ENCODE peak calls at places on chromosomes 6 and 20, in ten cellular contexts. Q, W, P, J, Y, G, M, H, R and D are unnamed samples.
A peak's percentile ranks its signal among the peaks of the same experiment; 100 is the strongest.

GRCh38 chr6:111804627-111805235 is 68.5 kb downstream of the FYN start:
- DNase-seq in R (no peak), J (no peak), Y (no peak), Q (no peak), M (peak; percentile 70), W (no peak), G (peak; percentile 64), P (peak; percentile 43), H (no peak), D (no peak)

GRCh38 chr20:38426498-38426897 is 8.6 kb downstream of the SNHG17 start:
- DNase-seq in G (no peak), H (no peak), Q (no peak), R (no peak), J (no peak), Y (no peak), W (no peak), P (no peak), M (no peak), D (no peak)

GRCh38 chr6:83071023-83071422 is 3.6 kb downstream of the DOP1A start:
- DNase-seq in P (peak; percentile 41), Y (peak; percentile 24), W (no peak), R (no peak), M (no peak), G (no peak), J (no peak), Q (no peak), H (no peak), D (no peak)

GRCh38 chr6:71197770-71198169 is 90.8 kb upstream of the OGFRL1 start:
- DNase-seq in W (peak; percentile 84), G (no peak), M (no peak), J (no peak), R (no peak), Q (no peak), H (no peak), Y (no peak), P (no peak), D (no peak)

GRCh38 chr6:36323062-36323461 is 13.6 kb downstream of the BNIP5 start:
- DNase-seq in G (no peak), M (no peak), P (no peak), J (peak; percentile 43), W (peak; percentile 72), Q (no peak), H (peak; percentile 30), R (no peak), Y (no peak), D (no peak)

GRCh38 chr20:25372584-25373336 is 17.9 kb downstream of the ABHD12 start:
- DNase-seq in G (no peak), W (no peak), M (no peak), J (no peak), H (no peak), P (no peak), R (peak; percentile 92), Q (no peak), Y (no peak), D (no peak)

GRCh38 chr20:16806886-16807285 is 58.7 kb downstream of the OTOR start:
- DNase-seq in Q (no peak), H (no peak), R (no peak), Y (no peak), J (no peak), P (no peak), M (no peak), G (no peak), W (no peak), D (no peak)

GRCh38 chr6:143673638-143674037 is 4.1 kb upstream of the PHACTR2 start:
- DNase-seq in P (no peak), W (peak; percentile 71), R (peak; percentile 68), H (no peak), J (peak; percentile 7), Y (no peak), G (no peak), Q (no peak), M (no peak), D (no peak)

GRCh38 chr6:22332726-22333125 is 35.9 kb upstream of the PRL start:
- DNase-seq in R (no peak), Y (no peak), G (no peak), P (no peak), M (no peak), H (no peak), Q (no peak), W (no peak), J (no peak), D (no peak)

GRCh38 chr6:41878246-41878645 is 16.9 kb downstream of the USP49 start:
- DNase-seq in W (peak; percentile 4), J (no peak), Y (no peak), M (no peak), H (no peak), R (peak; percentile 53), P (no peak), G (no peak), Q (no peak), D (no peak)

GRCh38 chr6:163994566-163994965 is 580.0 kb downstream of the QKI start:
- DNase-seq in J (no peak), H (no peak), Q (no peak), P (no peak), Y (no peak), W (no peak), R (no peak), G (no peak), M (no peak), D (no peak)

GRCh38 chr20:42338274-42339172 is 720.3 kb upstream of the CHD6 start:
- DNase-seq in H (no peak), Y (no peak), P (no peak), Q (peak; percentile 33), M (no peak), R (no peak), G (no peak), J (no peak), W (no peak), D (no peak)

GRCh38 chr6:1296542-1296941 is 15.4 kb upstream of the FOXQ1 start:
- DNase-seq in P (no peak), Y (no peak), Q (no peak), H (no peak), M (no peak), W (no peak), G (no peak), J (no peak), R (no peak), D (no peak)

GRCh38 chr20:5539656-5540055 is 210.5 kb upstream of the SHLD1 start:
- DNase-seq in Q (no peak), H (no peak), P (no peak), W (no peak), G (no peak), Y (no peak), R (no peak), J (no peak), M (no peak), D (no peak)

GRCh38 chr6:120869397-120869796 is 464.9 kb downstream of the TBC1D32 start:
- DNase-seq in J (peak; percentile 52), Q (no peak), H (no peak), R (no peak), M (no peak), Y (no peak), W (peak; percentile 72), P (no peak), G (no peak), D (no peak)

GRCh38 chr6:10800810-10801209 is 37.5 kb downstream of the MAK start:
- DNase-seq in R (peak; percentile 13), P (no peak), Y (no peak), H (no peak), W (no peak), J (no peak), G (no peak), Q (no peak), M (no peak), D (no peak)

GRCh38 chr20:1334761-1335160 is 5.8 kb upstream of the SDCBP2 start:
- DNase-seq in G (no peak), J (no peak), M (no peak), P (no peak), Q (no peak), R (no peak), Y (no peak), H (no peak), W (no peak), D (no peak)

GRCh38 chr20:53547664-53548239 is 45.9 kb downstream of the ZNF217 start:
- DNase-seq in J (peak; percentile 37), W (peak; percentile 91), P (peak; percentile 65), Y (no peak), M (no peak), Q (peak; percentile 26), R (peak; percentile 98), H (peak; percentile 1), G (no peak), D (no peak)

GRCh38 chr20:14234666-14235295 is 102.6 kb downstream of the FLRT3 start:
- DNase-seq in P (no peak), Q (no peak), W (no peak), G (no peak), J (no peak), Y (no peak), H (no peak), M (no peak), R (peak; percentile 42), D (no peak)

GRCh38 chr6:14621518-14621917 is 503.9 kb downstream of the CD83 start:
- DNase-seq in W (no peak), Y (no peak), G (no peak), J (no peak), Q (no peak), M (no peak), P (no peak), R (no peak), H (no peak), D (no peak)

GRCh38 chr6:75611702-75612375 is 10.2 kb downstream of the SENP6 start:
- DNase-seq in G (no peak), Q (no peak), H (no peak), W (no peak), M (peak; percentile 41), R (no peak), P (no peak), J (no peak), Y (no peak), D (no peak)

GRCh38 chr6:148464319-148465010 is 121.8 kb downstream of the SASH1 start:
- DNase-seq in H (peak; percentile 24), R (peak; percentile 63), W (peak; percentile 82), M (no peak), P (peak; percentile 67), Q (peak; percentile 51), J (peak; percentile 74), Y (peak; percentile 52), G (peak; percentile 8), D (no peak)

GRCh38 chr6:52186480-52186879 is 305 bp downstream of the IL17A start:
- DNase-seq in H (no peak), J (no peak), Q (no peak), W (no peak), R (no peak), G (no peak), P (peak; percentile 38), M (no peak), Y (no peak), D (no peak)

GRCh38 chr6:169170583-169170955 is 83.1 kb downstream of the THBS2 start:
- DNase-seq in H (no peak), J (no peak), R (no peak), W (no peak), Y (no peak), G (no peak), P (no peak), M (no peak), Q (no peak), D (peak; percentile 67)

GRCh38 chr6:111769365-111770127 is 103.7 kb downstream of the FYN start:
- DNase-seq in W (peak; percentile 76), Y (no peak), Q (no peak), H (no peak), J (no peak), R (no peak), G (no peak), P (no peak), M (no peak), D (no peak)

GRCh38 chr20:3318226-3318884 is 79.4 kb upstream of the SLC4A11 start:
- DNase-seq in Q (no peak), R (no peak), W (no peak), M (no peak), J (no peak), Y (no peak), G (no peak), P (no peak), H (no peak), D (no peak)

GRCh38 chr6:121726596-121726995 is 291.1 kb downstream of the GJA1 start:
- DNase-seq in Y (no peak), P (no peak), R (no peak), G (no peak), H (no peak), M (no peak), J (no peak), Q (no peak), W (no peak), D (no peak)

GRCh38 chr6:138957484-138957883 is 30.6 kb downstream of the REPS1 start:
- DNase-seq in W (no peak), H (no peak), R (no peak), J (no peak), P (no peak), G (no peak), M (no peak), Q (no peak), Y (no peak), D (no peak)